ENCODE peak calls at places on chromosomes 3 and 15, in five cellular contexts. G is cardiac muscle cell, T is amniotic stem cell, I is T-helper 2 cell, W is endothelial cell. P is an unnamed sample.

GRCh38 chr3:128496602-128497304 is 3.8 kb upstream of the GATA2 start:
- DNase-seq in G (no peak), T (no peak), I (no peak), W (peak), P (peak)

GRCh38 chr3:138945646-138946553 is 1.0 kb downstream of the FOXL2 start:
- DNase-seq in I (peak), G (peak), W (peak), T (no peak), P (peak)

GRCh38 chr3:176469694-176470205 is 727.5 kb downstream of the TBL1XR1 start:
- DNase-seq in I (no peak), W (no peak), T (no peak), G (no peak), P (no peak)

GRCh38 chr3:134311693-134312071 is 61.0 kb upstream of the RYK start:
- DNase-seq in T (no peak), W (no peak), I (no peak), G (no peak), P (no peak)

GRCh38 chr3:5014431-5014830 is 35.2 kb downstream of the BHLHE40 start:
- DNase-seq in W (no peak), I (no peak), G (no peak), T (no peak), P (no peak)

GRCh38 chr3:64802460-64802859 is 114.7 kb upstream of the ADAMTS9 start:
- DNase-seq in G (no peak), W (no peak), T (no peak), I (no peak), P (no peak)

GRCh38 chr15:28935316-28935715 is 49.5 kb downstream of the APBA2 start:
- DNase-seq in T (no peak), I (peak), G (peak), W (peak), P (no peak)

GRCh38 chr15:76730262-76730661 is 174.9 kb downstream of the SCAPER start:
- DNase-seq in W (no peak), T (no peak), G (no peak), I (no peak), P (no peak)

GRCh38 chr15:37981781-37982180 is 47.3 kb downstream of the TMCO5A start:
- DNase-seq in G (peak), T (no peak), W (no peak), I (no peak), P (no peak)

GRCh38 chr3:117297070-117297469 is 587.5 kb downstream of the TUSC7 start:
- DNase-seq in T (no peak), W (no peak), I (no peak), G (no peak), P (no peak)

GRCh38 chr15:57647791-57648130 is 56.1 kb downstream of the MYZAP start:
- DNase-seq in W (no peak), G (peak), I (no peak), T (no peak), P (peak)

GRCh38 chr3:122055215-122055614 is at the start of gene CD86:
- DNase-seq in W (no peak), G (no peak), I (peak), T (no peak), P (no peak)

GRCh38 chr3:30470566-30470965 is 135.8 kb upstream of the TGFBR2 start:
- DNase-seq in T (no peak), G (no peak), I (no peak), W (no peak), P (no peak)

GRCh38 chr15:66981746-66982145 is 83.7 kb upstream of the SMAD3 start:
- DNase-seq in T (no peak), W (no peak), G (no peak), I (no peak), P (no peak)

GRCh38 chr15:101108458-101108775 is 143.4 kb downstream of the CHSY1 start:
- DNase-seq in T (no peak), W (no peak), G (no peak), I (no peak), P (no peak)

GRCh38 chr15:56341201-56341600 is 24.0 kb upstream of the TEX9 start:
- DNase-seq in G (no peak), W (no peak), T (no peak), I (no peak), P (no peak)

GRCh38 chr3:150970665-150971327 is 1.7 kb downstream of the CLRN1 start:
- DNase-seq in T (no peak), W (no peak), I (no peak), G (no peak), P (no peak)

GRCh38 chr3:9352917-9353823 is 9.7 kb upstream of the THUMPD3 start:
- DNase-seq in I (peak), T (peak), G (peak), W (peak), P (peak)

GRCh38 chr3:69120879-69121464 is 1.4 kb downstream of the LMOD3 start:
- DNase-seq in T (peak), W (peak), G (peak), I (peak), P (peak)

GRCh38 chr3:22475665-22476064 is 724.7 kb upstream of the ZNF385D start:
- DNase-seq in G (no peak), T (no peak), W (no peak), I (no peak), P (no peak)

GRCh38 chr3:119368243-119368800 is 74.1 kb downstream of the ARHGAP31 start:
- DNase-seq in W (no peak), I (no peak), G (no peak), T (no peak), P (no peak)

GRCh38 chr3:15361494-15362214 is 29.3 kb upstream of the SH3BP5 start:
- DNase-seq in G (no peak), T (no peak), I (peak), W (no peak), P (no peak)

GRCh38 chr3:149151843-149152242 is 22.4 kb downstream of the HPS3 start:
- DNase-seq in I (no peak), W (peak), T (no peak), G (no peak), P (no peak)

GRCh38 chr3:188051801-188052228 is 102.1 kb upstream of the LPP start:
- DNase-seq in T (no peak), I (no peak), G (no peak), W (no peak), P (peak)

GRCh38 chr3:42001777-42002176 is 39.9 kb upstream of the ULK4 start:
- DNase-seq in T (no peak), I (no peak), G (no peak), W (no peak), P (no peak)

GRCh38 chr3:155428558-155428957 is 135.1 kb upstream of the STRIT1 start:
- DNase-seq in G (no peak), T (no peak), W (no peak), I (no peak), P (no peak)

GRCh38 chr3:155946178-155946577 is 75.7 kb downstream of the GMPS start:
- DNase-seq in G (no peak), W (no peak), T (peak), I (no peak), P (no peak)

GRCh38 chr3:54139630-54140029 is 17.3 kb downstream of the CACNA2D3 start:
- DNase-seq in I (no peak), W (no peak), T (no peak), G (no peak), P (no peak)

GRCh38 chr3:78351338-78351737 is 1311.4 kb downstream of the ROBO2 start:
- DNase-seq in T (no peak), I (no peak), G (no peak), W (no peak), P (no peak)

GRCh38 chr3:24583004-24583403 is 88.4 kb upstream of the THRB start:
- DNase-seq in W (no peak), T (no peak), G (no peak), I (no peak), P (no peak)

GRCh38 chr15:40080847-40081246 is 27.8 kb downstream of the BMF start:
- DNase-seq in I (no peak), W (no peak), G (no peak), T (no peak), P (no peak)

GRCh38 chr3:24300949-24301348 is 193.7 kb downstream of the THRB start:
- DNase-seq in I (no peak), T (no peak), W (no peak), G (no peak), P (no peak)

GRCh38 chr3:46353639-46354410 is at the start of gene CCR2:
- DNase-seq in T (no peak), W (no peak), G (no peak), I (peak), P (no peak)

GRCh38 chr3:197030379-197031314 is 1.0 kb upstream of the MELTF start:
- DNase-seq in G (no peak), I (no peak), T (no peak), W (no peak), P (no peak)

P was measured in psoas muscle.